ENCODE peak calls at places on chromosomes 1 and 21, in nine cellular contexts. One of them, this sample, is unnamed.

GRCh38 chr1:201396859-201397464 is 2.2 kb downstream of the LAD1 start:
- DNase-seq in stomach: peak; percentile 87
- DNase-seq in CD8-positive, alpha-beta T cell: no peak
- DNase-seq in epithelial cell of esophagus: peak; percentile 96
- DNase-seq in left lung: peak; percentile 79
- DNase-seq in left ventricle myocardium inferior: no peak
- DNase-seq in fibroblast of lung: no peak
- DNase-seq in heart right ventricle: no peak
- DNase-seq in tibial artery: no peak
- DNase-seq in this sample: no peak

GRCh38 chr1:201053155-201053860 is 29.8 kb upstream of the KIF21B start:
- DNase-seq in stomach: no peak
- DNase-seq in epithelial cell of esophagus: no peak
- DNase-seq in heart right ventricle: no peak
- DNase-seq in left ventricle myocardium inferior: no peak
- DNase-seq in tibial artery: no peak
- DNase-seq in fibroblast of lung: no peak
- DNase-seq in left lung: no peak
- DNase-seq in CD8-positive, alpha-beta T cell: no peak
- DNase-seq in this sample: no peak

GRCh38 chr1:218048828-218049227 is 236.3 kb upstream of the RRP15 start:
- DNase-seq in fibroblast of lung: no peak
- DNase-seq in heart right ventricle: no peak
- DNase-seq in tibial artery: no peak
- DNase-seq in stomach: no peak
- DNase-seq in CD8-positive, alpha-beta T cell: no peak
- DNase-seq in epithelial cell of esophagus: no peak
- DNase-seq in left ventricle myocardium inferior: no peak
- DNase-seq in left lung: no peak
- DNase-seq in this sample: no peak

GRCh38 chr1:184535191-184535970 is 148.6 kb downstream of the C1orf21 start:
- DNase-seq in fibroblast of lung: peak; percentile 8
- DNase-seq in left lung: no peak
- DNase-seq in tibial artery: no peak
- DNase-seq in heart right ventricle: no peak
- DNase-seq in stomach: no peak
- DNase-seq in CD8-positive, alpha-beta T cell: no peak
- DNase-seq in epithelial cell of esophagus: no peak
- DNase-seq in left ventricle myocardium inferior: no peak
- DNase-seq in this sample: peak; percentile 74

GRCh38 chr1:58331156-58331555 is 215.4 kb downstream of the OMA1 start:
- DNase-seq in heart right ventricle: no peak
- DNase-seq in left ventricle myocardium inferior: no peak
- DNase-seq in CD8-positive, alpha-beta T cell: no peak
- DNase-seq in left lung: no peak
- DNase-seq in tibial artery: no peak
- DNase-seq in stomach: no peak
- DNase-seq in fibroblast of lung: peak; percentile 41
- DNase-seq in epithelial cell of esophagus: no peak
- DNase-seq in this sample: no peak

GRCh38 chr1:30816211-30817082 is 58.9 kb upstream of the LAPTM5 start:
- DNase-seq in epithelial cell of esophagus: peak; percentile 90
- DNase-seq in left ventricle myocardium inferior: peak; percentile 44
- DNase-seq in fibroblast of lung: peak; percentile 94
- DNase-seq in CD8-positive, alpha-beta T cell: no peak
- DNase-seq in heart right ventricle: peak; percentile 81
- DNase-seq in left lung: peak; percentile 46
- DNase-seq in stomach: no peak
- DNase-seq in tibial artery: no peak
- DNase-seq in this sample: peak; percentile 90

GRCh38 chr21:44090332-44090731 is 16.9 kb upstream of the PWP2 start:
- DNase-seq in left ventricle myocardium inferior: no peak
- DNase-seq in tibial artery: no peak
- DNase-seq in stomach: peak; percentile 25
- DNase-seq in epithelial cell of esophagus: no peak
- DNase-seq in CD8-positive, alpha-beta T cell: no peak
- DNase-seq in heart right ventricle: no peak
- DNase-seq in left lung: no peak
- DNase-seq in fibroblast of lung: no peak
- DNase-seq in this sample: no peak

GRCh38 chr1:21335750-21336168 is 45.5 kb upstream of the ECE1 start:
- DNase-seq in left lung: no peak
- DNase-seq in left ventricle myocardium inferior: no peak
- DNase-seq in fibroblast of lung: no peak
- DNase-seq in stomach: no peak
- DNase-seq in heart right ventricle: no peak
- DNase-seq in CD8-positive, alpha-beta T cell: no peak
- DNase-seq in tibial artery: no peak
- DNase-seq in epithelial cell of esophagus: peak; percentile 78
- DNase-seq in this sample: no peak

GRCh38 chr1:234613128-234613875 is 3.3 kb upstream of the IRF2BP2 start:
- DNase-seq in CD8-positive, alpha-beta T cell: no peak
- DNase-seq in left ventricle myocardium inferior: no peak
- DNase-seq in heart right ventricle: no peak
- DNase-seq in left lung: no peak
- DNase-seq in epithelial cell of esophagus: peak; percentile 60
- DNase-seq in stomach: no peak
- DNase-seq in tibial artery: no peak
- DNase-seq in fibroblast of lung: peak; percentile 83
- DNase-seq in this sample: no peak

GRCh38 chr1:26537951-26538352 is 8.4 kb downstream of the RPS6KA1 start:
- DNase-seq in stomach: no peak
- DNase-seq in left ventricle myocardium inferior: no peak
- DNase-seq in left lung: peak; percentile 65
- DNase-seq in fibroblast of lung: peak; percentile 32
- DNase-seq in tibial artery: no peak
- DNase-seq in epithelial cell of esophagus: peak; percentile 72
- DNase-seq in heart right ventricle: no peak
- DNase-seq in CD8-positive, alpha-beta T cell: no peak
- DNase-seq in this sample: peak; percentile 61

GRCh38 chr1:61636814-61637213 is 88.1 kb downstream of the TM2D1 start:
- DNase-seq in CD8-positive, alpha-beta T cell: no peak
- DNase-seq in epithelial cell of esophagus: peak; percentile 25
- DNase-seq in left ventricle myocardium inferior: no peak
- DNase-seq in left lung: no peak
- DNase-seq in heart right ventricle: no peak
- DNase-seq in stomach: no peak
- DNase-seq in fibroblast of lung: no peak
- DNase-seq in tibial artery: no peak
- DNase-seq in this sample: no peak
- H3K4me3 ChIP-seq in CD8-positive, alpha-beta T cell: no peak overlapping the region
- H3K4me3 ChIP-seq in epithelial cell of esophagus: no peak overlapping the region
- H3K4me3 ChIP-seq in left ventricle myocardium inferior: no peak overlapping the region
- H3K4me3 ChIP-seq in left lung: no peak overlapping the region
- H3K4me3 ChIP-seq in heart right ventricle: no peak overlapping the region
- H3K4me3 ChIP-seq in stomach: no peak overlapping the region
- H3K4me3 ChIP-seq in fibroblast of lung: no peak overlapping the region
- H3K4me3 ChIP-seq in tibial artery: no peak overlapping the region
- H3K4me3 ChIP-seq in this sample: no peak overlapping the region

GRCh38 chr1:6526316-6526715 is 28.0 kb downstream of the NOL9 start:
- DNase-seq in left lung: no peak
- DNase-seq in tibial artery: no peak
- DNase-seq in fibroblast of lung: no peak
- DNase-seq in stomach: no peak
- DNase-seq in epithelial cell of esophagus: no peak
- DNase-seq in heart right ventricle: no peak
- DNase-seq in left ventricle myocardium inferior: no peak
- DNase-seq in CD8-positive, alpha-beta T cell: no peak
- DNase-seq in this sample: no peak

GRCh38 chr1:6521502-6521901 is 30.0 kb upstream of the PLEKHG5 start:
- DNase-seq in fibroblast of lung: peak; percentile 62
- DNase-seq in left lung: no peak
- DNase-seq in tibial artery: no peak
- DNase-seq in heart right ventricle: no peak
- DNase-seq in left ventricle myocardium inferior: no peak
- DNase-seq in stomach: no peak
- DNase-seq in CD8-positive, alpha-beta T cell: no peak
- DNase-seq in epithelial cell of esophagus: peak; percentile 75
- DNase-seq in this sample: no peak

GRCh38 chr1:6519935-6520621 is 28.6 kb upstream of the PLEKHG5 start:
- DNase-seq in heart right ventricle: no peak
- DNase-seq in left lung: peak; percentile 56
- DNase-seq in CD8-positive, alpha-beta T cell: no peak
- DNase-seq in epithelial cell of esophagus: peak; percentile 91
- DNase-seq in left ventricle myocardium inferior: no peak
- DNase-seq in tibial artery: no peak
- DNase-seq in stomach: no peak
- DNase-seq in fibroblast of lung: peak; percentile 84
- DNase-seq in this sample: peak; percentile 93

GRCh38 chr1:6519491-6519934 is 28.0 kb upstream of the PLEKHG5 start:
- DNase-seq in fibroblast of lung: peak; percentile 46
- DNase-seq in heart right ventricle: no peak
- DNase-seq in left ventricle myocardium inferior: no peak
- DNase-seq in epithelial cell of esophagus: no peak
- DNase-seq in left lung: no peak
- DNase-seq in tibial artery: no peak
- DNase-seq in CD8-positive, alpha-beta T cell: no peak
- DNase-seq in stomach: peak; percentile 36
- DNase-seq in this sample: no peak

GRCh38 chr1:6523566-6523965 is 30.7 kb downstream of the NOL9 start:
- DNase-seq in fibroblast of lung: peak; percentile 36
- DNase-seq in left ventricle myocardium inferior: no peak
- DNase-seq in left lung: no peak
- DNase-seq in tibial artery: no peak
- DNase-seq in stomach: no peak
- DNase-seq in epithelial cell of esophagus: peak; percentile 59
- DNase-seq in CD8-positive, alpha-beta T cell: no peak
- DNase-seq in heart right ventricle: no peak
- DNase-seq in this sample: no peak
- TF ChIP-seq CTCF in fibroblast of lung: peak; percentile 60
- TF ChIP-seq CTCF in left ventricle myocardium inferior: peak; percentile 67
- TF ChIP-seq CTCF in left lung: peak; percentile 17
- TF ChIP-seq CTCF in tibial artery: peak; percentile 25
- TF ChIP-seq CTCF in stomach: no peak
- TF ChIP-seq CTCF in epithelial cell of esophagus: peak; percentile 51
- TF ChIP-seq CTCF in CD8-positive, alpha-beta T cell: peak; percentile 27
- TF ChIP-seq CTCF in heart right ventricle: peak; percentile 63
- TF ChIP-seq CTCF in this sample: peak; percentile 46

GRCh38 chr21:45456014-45456835 is 51.3 kb downstream of the COL18A1 start:
- DNase-seq in fibroblast of lung: no peak
- DNase-seq in heart right ventricle: no peak
- DNase-seq in left ventricle myocardium inferior: peak; percentile 36
- DNase-seq in stomach: no peak
- DNase-seq in tibial artery: no peak
- DNase-seq in CD8-positive, alpha-beta T cell: no peak
- DNase-seq in left lung: no peak
- DNase-seq in epithelial cell of esophagus: no peak
- DNase-seq in this sample: no peak

GRCh38 chr21:45454081-45454923 is 49.3 kb downstream of the COL18A1 start:
- DNase-seq in epithelial cell of esophagus: peak; percentile 50
- DNase-seq in left lung: no peak
- DNase-seq in tibial artery: no peak
- DNase-seq in heart right ventricle: no peak
- DNase-seq in fibroblast of lung: no peak
- DNase-seq in CD8-positive, alpha-beta T cell: no peak
- DNase-seq in left ventricle myocardium inferior: peak; percentile 14
- DNase-seq in stomach: no peak
- DNase-seq in this sample: peak; percentile 42

GRCh38 chr21:45453308-45453950 is 48.5 kb downstream of the COL18A1 start:
- DNase-seq in left lung: no peak
- DNase-seq in fibroblast of lung: no peak
- DNase-seq in heart right ventricle: no peak
- DNase-seq in CD8-positive, alpha-beta T cell: no peak
- DNase-seq in left ventricle myocardium inferior: peak; percentile 5
- DNase-seq in epithelial cell of esophagus: no peak
- DNase-seq in tibial artery: no peak
- DNase-seq in stomach: no peak
- DNase-seq in this sample: no peak

GRCh38 chr21:45455321-45456013 is 50.5 kb downstream of the COL18A1 start:
- DNase-seq in stomach: no peak
- DNase-seq in CD8-positive, alpha-beta T cell: no peak
- DNase-seq in heart right ventricle: no peak
- DNase-seq in tibial artery: no peak
- DNase-seq in fibroblast of lung: peak; percentile 55
- DNase-seq in epithelial cell of esophagus: peak; percentile 48
- DNase-seq in left lung: peak; percentile 59
- DNase-seq in left ventricle myocardium inferior: peak; percentile 55
- DNase-seq in this sample: no peak

DNA sequence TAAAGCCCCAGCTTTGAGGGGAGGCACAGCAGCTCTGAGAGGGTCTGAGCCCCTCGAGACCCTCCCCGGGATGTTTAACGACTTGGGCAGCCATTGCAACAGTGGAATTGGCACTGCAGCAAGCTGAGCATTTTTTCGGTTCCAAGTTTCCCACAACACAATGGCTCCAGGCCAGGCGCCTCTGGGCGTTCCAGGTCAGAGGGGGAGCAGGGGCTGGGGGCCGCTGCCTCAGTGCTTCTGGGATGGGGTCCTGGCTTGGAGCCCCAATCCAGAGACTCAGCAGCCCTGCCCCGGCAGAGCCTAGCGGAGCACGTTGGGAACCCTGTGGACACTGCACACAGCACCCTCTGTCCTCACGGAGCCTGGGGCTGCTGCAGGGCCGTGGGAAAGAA is 50.0 kb downstream of the COL18A1 start:
- DNase-seq in stomach: no peak
- DNase-seq in fibroblast of lung: peak; percentile 41
- DNase-seq in heart right ventricle: no peak
- DNase-seq in left ventricle myocardium inferior: peak; percentile 22
- DNase-seq in epithelial cell of esophagus: no peak
- DNase-seq in CD8-positive, alpha-beta T cell: no peak
- DNase-seq in left lung: no peak
- DNase-seq in tibial artery: no peak
- DNase-seq in this sample: no peak
- H3K4me3 ChIP-seq in stomach: peak overlapping the region; percentile 38
- H3K4me3 ChIP-seq in fibroblast of lung: peak overlapping the region; percentile 35
- H3K4me3 ChIP-seq in heart right ventricle: peak overlapping the region; percentile 35
- H3K4me3 ChIP-seq in left ventricle myocardium inferior: peak overlapping the region; percentile 62
- H3K4me3 ChIP-seq in epithelial cell of esophagus: no peak overlapping the region
- H3K4me3 ChIP-seq in CD8-positive, alpha-beta T cell: no peak overlapping the region
- H3K4me3 ChIP-seq in left lung: no peak overlapping the region
- H3K4me3 ChIP-seq in tibial artery: peak overlapping the region; percentile 55
- H3K4me3 ChIP-seq in this sample: no peak overlapping the region

DNA sequence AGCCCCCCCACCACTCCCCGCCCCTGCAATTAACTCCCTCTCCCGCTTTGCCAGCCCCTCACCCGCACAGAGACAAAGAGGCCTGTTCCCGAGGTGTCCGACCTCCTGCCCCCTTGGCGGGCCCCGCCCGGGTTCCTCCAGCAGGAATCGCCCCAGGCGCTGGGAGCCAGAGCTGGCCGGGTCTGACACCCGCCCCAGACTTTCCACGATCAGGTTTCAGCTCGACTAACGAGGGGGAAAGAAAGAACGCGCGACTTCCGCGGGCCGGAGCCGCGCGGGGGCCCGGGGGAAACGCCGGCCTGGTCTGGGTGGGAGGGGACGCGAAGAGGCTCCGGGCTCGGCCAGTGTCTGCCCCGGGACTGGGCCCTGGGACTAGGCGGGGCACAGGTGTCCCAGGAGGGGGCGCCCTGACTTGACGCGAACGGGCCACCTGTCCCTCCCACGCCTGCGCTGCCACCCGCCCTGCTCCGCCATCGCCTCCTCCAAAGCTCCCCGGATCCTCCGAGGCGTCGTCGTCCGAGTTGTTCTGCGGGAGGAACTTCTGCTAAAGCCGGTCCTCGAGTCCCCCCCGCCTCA is 36.3 kb upstream of the HHAT start:
- DNase-seq in fibroblast of lung: peak; percentile 45
- DNase-seq in tibial artery: peak; percentile 42
- DNase-seq in epithelial cell of esophagus: no peak
- DNase-seq in stomach: peak; percentile 79
- DNase-seq in left lung: peak; percentile 80
- DNase-seq in CD8-positive, alpha-beta T cell: no peak
- DNase-seq in heart right ventricle: peak; percentile 62
- DNase-seq in left ventricle myocardium inferior: peak; percentile 64
- DNase-seq in this sample: peak; percentile 81
- TF ChIP-seq CTCF in fibroblast of lung: no peak
- TF ChIP-seq CTCF in tibial artery: peak; percentile 18
- TF ChIP-seq CTCF in epithelial cell of esophagus: no peak
- TF ChIP-seq CTCF in stomach: no peak
- TF ChIP-seq CTCF in left lung: peak; percentile 19
- TF ChIP-seq CTCF in CD8-positive, alpha-beta T cell: no peak
- TF ChIP-seq CTCF in heart right ventricle: peak; percentile 57
- TF ChIP-seq CTCF in left ventricle myocardium inferior: peak; percentile 54
- TF ChIP-seq CTCF in this sample: peak; percentile 25

This sample was measured in foreskin fibroblast.